ENCODE peak calls at places on chromosome 5, in seven cellular contexts. One of them, this sample, is unnamed.

GRCh38 chr5:122704247-122705036 is 70.4 kb upstream of the SNX2 start:
- DNase-seq in GM12891: no peak
- DNase-seq in lower leg skin: no peak
- DNase-seq in tibial nerve: no peak
- DNase-seq in adrenal gland: no peak
- DNase-seq in Peyer's patch: no peak
- DNase-seq in IMR-90: peak; percentile 67
- DNase-seq in this sample: no peak

GRCh38 chr5:7873216-7873615 is 4.3 kb downstream of the MTRR start:
- DNase-seq in adrenal gland: no peak
- DNase-seq in GM12891: no peak
- DNase-seq in IMR-90: no peak
- DNase-seq in Peyer's patch: no peak
- DNase-seq in lower leg skin: no peak
- DNase-seq in tibial nerve: no peak
- DNase-seq in this sample: no peak

GRCh38 chr5:125476888-125477585 is 730.6 kb upstream of the ZNF608 start:
- DNase-seq in GM12891: no peak
- DNase-seq in tibial nerve: no peak
- DNase-seq in lower leg skin: no peak
- DNase-seq in adrenal gland: no peak
- DNase-seq in IMR-90: peak; percentile 47
- DNase-seq in Peyer's patch: no peak
- DNase-seq in this sample: no peak

GRCh38 chr5:36158144-36158543 is 6.2 kb downstream of the SKP2 start:
- DNase-seq in IMR-90: peak; percentile 7
- DNase-seq in GM12891: no peak
- DNase-seq in lower leg skin: no peak
- DNase-seq in Peyer's patch: no peak
- DNase-seq in tibial nerve: no peak
- DNase-seq in adrenal gland: no peak
- DNase-seq in this sample: no peak

GRCh38 chr5:17395106-17395505 is 102.9 kb upstream of the TAF11L2 start:
- DNase-seq in lower leg skin: no peak
- DNase-seq in tibial nerve: no peak
- DNase-seq in Peyer's patch: no peak
- DNase-seq in adrenal gland: no peak
- DNase-seq in GM12891: no peak
- DNase-seq in IMR-90: no peak
- DNase-seq in this sample: no peak

GRCh38 chr5:74035521-74035937 is 409.5 kb downstream of the ARHGEF28 start:
- DNase-seq in GM12891: peak; percentile 2
- DNase-seq in lower leg skin: peak; percentile 33
- DNase-seq in adrenal gland: peak; percentile 47
- DNase-seq in Peyer's patch: no peak
- DNase-seq in IMR-90: peak; percentile 69
- DNase-seq in tibial nerve: no peak
- DNase-seq in this sample: peak; percentile 18

GRCh38 chr5:90037646-90038045 is 371.9 kb downstream of the CETN3 start:
- DNase-seq in tibial nerve: no peak
- DNase-seq in Peyer's patch: no peak
- DNase-seq in GM12891: no peak
- DNase-seq in lower leg skin: no peak
- DNase-seq in adrenal gland: no peak
- DNase-seq in IMR-90: peak; percentile 3
- DNase-seq in this sample: no peak

GRCh38 chr5:57066921-57067914 is 106.6 kb upstream of the GPBP1 start:
- DNase-seq in tibial nerve: no peak
- DNase-seq in Peyer's patch: no peak
- DNase-seq in IMR-90: peak; percentile 32
- DNase-seq in adrenal gland: no peak
- DNase-seq in lower leg skin: no peak
- DNase-seq in GM12891: no peak
- DNase-seq in this sample: no peak

GRCh38 chr5:130337179-130337888 is 433.1 kb downstream of the CHSY3 start:
- DNase-seq in tibial nerve: no peak
- DNase-seq in lower leg skin: no peak
- DNase-seq in adrenal gland: peak; percentile 7
- DNase-seq in Peyer's patch: no peak
- DNase-seq in IMR-90: peak; percentile 15
- DNase-seq in GM12891: no peak
- DNase-seq in this sample: no peak

GRCh38 chr5:81969226-81969625 is 2.6 kb upstream of the ATG10 start:
- DNase-seq in lower leg skin: no peak
- DNase-seq in tibial nerve: no peak
- DNase-seq in adrenal gland: no peak
- DNase-seq in Peyer's patch: no peak
- DNase-seq in GM12891: no peak
- DNase-seq in IMR-90: no peak
- DNase-seq in this sample: no peak

GRCh38 chr5:96626956-96627355 is 35.2 kb upstream of the CAST start:
- DNase-seq in lower leg skin: no peak
- DNase-seq in IMR-90: peak; percentile 90
- DNase-seq in tibial nerve: no peak
- DNase-seq in GM12891: no peak
- DNase-seq in adrenal gland: no peak
- DNase-seq in Peyer's patch: no peak
- DNase-seq in this sample: no peak

GRCh38 chr5:1778138-1779020 is 21.3 kb downstream of the MRPL36 start:
- DNase-seq in lower leg skin: no peak
- DNase-seq in Peyer's patch: no peak
- DNase-seq in tibial nerve: no peak
- DNase-seq in GM12891: no peak
- DNase-seq in adrenal gland: no peak
- DNase-seq in IMR-90: no peak
- DNase-seq in this sample: no peak

GRCh38 chr5:51382759-51383493 is at the start of gene ISL1:
- DNase-seq in GM12891: no peak
- DNase-seq in IMR-90: peak; percentile 55
- DNase-seq in Peyer's patch: peak; percentile 73
- DNase-seq in tibial nerve: no peak
- DNase-seq in adrenal gland: peak; percentile 50
- DNase-seq in lower leg skin: no peak
- DNase-seq in this sample: peak; percentile 19

GRCh38 chr5:39219433-39219832 is at the start of gene FYB1:
- DNase-seq in Peyer's patch: no peak
- DNase-seq in tibial nerve: peak; percentile 41
- DNase-seq in IMR-90: no peak
- DNase-seq in adrenal gland: peak; percentile 46
- DNase-seq in lower leg skin: peak; percentile 43
- DNase-seq in GM12891: no peak
- DNase-seq in this sample: peak; percentile 28

GRCh38 chr5:1212271-1212670 is 10.9 kb downstream of the SLC6A19 start:
- DNase-seq in GM12891: no peak
- DNase-seq in tibial nerve: no peak
- DNase-seq in Peyer's patch: no peak
- DNase-seq in lower leg skin: no peak
- DNase-seq in IMR-90: no peak
- DNase-seq in adrenal gland: no peak
- DNase-seq in this sample: no peak

GRCh38 chr5:139391570-139392323 is 2.0 kb upstream of the MZB1 start:
- DNase-seq in adrenal gland: no peak
- DNase-seq in Peyer's patch: peak; percentile 62
- DNase-seq in GM12891: no peak
- DNase-seq in IMR-90: peak; percentile 28
- DNase-seq in tibial nerve: no peak
- DNase-seq in lower leg skin: no peak
- DNase-seq in this sample: no peak

GRCh38 chr5:72167790-72168189 is 60.5 kb downstream of the MAP1B start:
- DNase-seq in Peyer's patch: no peak
- DNase-seq in GM12891: no peak
- DNase-seq in IMR-90: no peak
- DNase-seq in tibial nerve: no peak
- DNase-seq in adrenal gland: peak; percentile 24
- DNase-seq in lower leg skin: no peak
- DNase-seq in this sample: no peak

GRCh38 chr5:56951131-56951945 is 585 bp downstream of the MIER3 start:
- DNase-seq in Peyer's patch: peak; percentile 60
- DNase-seq in lower leg skin: no peak
- DNase-seq in adrenal gland: peak; percentile 19
- DNase-seq in GM12891: peak; percentile 42
- DNase-seq in IMR-90: no peak
- DNase-seq in tibial nerve: no peak
- DNase-seq in this sample: no peak

GRCh38 chr5:95817430-95817829 is 5.1 kb downstream of the GLRX start:
- DNase-seq in adrenal gland: peak; percentile 74
- DNase-seq in tibial nerve: no peak
- DNase-seq in GM12891: no peak
- DNase-seq in Peyer's patch: no peak
- DNase-seq in IMR-90: peak; percentile 76
- DNase-seq in lower leg skin: no peak
- DNase-seq in this sample: no peak

GRCh38 chr5:171969288-171969880 is 37.1 kb downstream of the FBXW11 start:
- DNase-seq in adrenal gland: no peak
- DNase-seq in GM12891: no peak
- DNase-seq in tibial nerve: no peak
- DNase-seq in IMR-90: no peak
- DNase-seq in lower leg skin: no peak
- DNase-seq in Peyer's patch: no peak
- DNase-seq in this sample: no peak

GRCh38 chr5:53560028-53560427 is 411 bp upstream of the NDUFS4 start:
- DNase-seq in GM12891: no peak
- DNase-seq in lower leg skin: no peak
- DNase-seq in adrenal gland: no peak
- DNase-seq in IMR-90: no peak
- DNase-seq in Peyer's patch: no peak
- DNase-seq in tibial nerve: no peak
- DNase-seq in this sample: no peak

GRCh38 chr5:65394078-65394477 is 87.6 kb downstream of the ADAMTS6 start:
- DNase-seq in tibial nerve: peak; percentile 51
- DNase-seq in Peyer's patch: no peak
- DNase-seq in GM12891: no peak
- DNase-seq in lower leg skin: no peak
- DNase-seq in adrenal gland: peak; percentile 66
- DNase-seq in IMR-90: peak; percentile 90
- DNase-seq in this sample: no peak

GRCh38 chr5:83764101-83764500 is 43.4 kb upstream of the HAPLN1 start:
- DNase-seq in GM12891: no peak
- DNase-seq in tibial nerve: no peak
- DNase-seq in Peyer's patch: no peak
- DNase-seq in IMR-90: no peak
- DNase-seq in adrenal gland: no peak
- DNase-seq in lower leg skin: no peak
- DNase-seq in this sample: no peak

GRCh38 chr5:177351392-177352329 is at the start of gene LMAN2:
- DNase-seq in tibial nerve: peak; percentile 85
- DNase-seq in lower leg skin: peak; percentile 94
- DNase-seq in Peyer's patch: peak; percentile 93
- DNase-seq in IMR-90: peak; percentile 96
- DNase-seq in adrenal gland: peak; percentile 95
- DNase-seq in GM12891: peak; percentile 90
- DNase-seq in this sample: peak; percentile 93
- TF ChIP-seq POLR2A in tibial nerve: no peak
- TF ChIP-seq POLR2A in lower leg skin: no peak
- TF ChIP-seq POLR2A in Peyer's patch: peak; percentile 72
- TF ChIP-seq POLR2A in IMR-90: peak; percentile 86
- TF ChIP-seq POLR2A in adrenal gland: peak; percentile 40
- TF ChIP-seq POLR2A in GM12891: peak; percentile 89
- TF ChIP-seq POLR2A in this sample: peak; percentile 79

GRCh38 chr5:14581333-14581890 is at the start of gene OTULINL:
- DNase-seq in GM12891: peak; percentile 95
- DNase-seq in adrenal gland: peak; percentile 78
- DNase-seq in tibial nerve: peak; percentile 69
- DNase-seq in lower leg skin: peak; percentile 69
- DNase-seq in IMR-90: peak; percentile 47
- DNase-seq in Peyer's patch: peak; percentile 94
- DNase-seq in this sample: peak; percentile 68
- TF ChIP-seq POLR2A in GM12891: no peak
- TF ChIP-seq POLR2A in adrenal gland: no peak
- TF ChIP-seq POLR2A in tibial nerve: peak; percentile 38
- TF ChIP-seq POLR2A in lower leg skin: no peak
- TF ChIP-seq POLR2A in IMR-90: no peak
- TF ChIP-seq POLR2A in Peyer's patch: peak; percentile 24
- TF ChIP-seq POLR2A in this sample: no peak

GRCh38 chr5:79514391-79515105 is 614 bp upstream of the HOMER1 start:
- DNase-seq in lower leg skin: peak; percentile 87
- DNase-seq in adrenal gland: peak; percentile 74
- DNase-seq in GM12891: peak; percentile 62
- DNase-seq in IMR-90: peak; percentile 94
- DNase-seq in Peyer's patch: peak; percentile 87
- DNase-seq in tibial nerve: peak; percentile 78
- DNase-seq in this sample: peak; percentile 96
- TF ChIP-seq POLR2A in lower leg skin: no peak
- TF ChIP-seq POLR2A in adrenal gland: peak; percentile 55
- TF ChIP-seq POLR2A in GM12891: peak; percentile 93
- TF ChIP-seq POLR2A in IMR-90: peak; percentile 92
- TF ChIP-seq POLR2A in Peyer's patch: peak; percentile 79
- TF ChIP-seq POLR2A in tibial nerve: peak; percentile 90
- TF ChIP-seq POLR2A in this sample: peak; percentile 34

GRCh38 chr5:132873119-132873929 is at the start of gene LEAP2:
- DNase-seq in IMR-90: peak; percentile 39
- DNase-seq in GM12891: no peak
- DNase-seq in Peyer's patch: no peak
- DNase-seq in tibial nerve: no peak
- DNase-seq in adrenal gland: no peak
- DNase-seq in lower leg skin: no peak
- DNase-seq in this sample: no peak

GRCh38 chr5:132871459-132871858 is 2.0 kb upstream of the LEAP2 start:
- DNase-seq in Peyer's patch: no peak
- DNase-seq in lower leg skin: no peak
- DNase-seq in tibial nerve: no peak
- DNase-seq in IMR-90: no peak
- DNase-seq in adrenal gland: no peak
- DNase-seq in GM12891: no peak
- DNase-seq in this sample: no peak

GRCh38 chr5:132870801-132871200 is 2.7 kb upstream of the LEAP2 start:
- DNase-seq in adrenal gland: no peak
- DNase-seq in IMR-90: no peak
- DNase-seq in lower leg skin: no peak
- DNase-seq in GM12891: no peak
- DNase-seq in Peyer's patch: no peak
- DNase-seq in tibial nerve: no peak
- DNase-seq in this sample: no peak

GRCh38 chr5:132872788-132873118 is 715 bp upstream of the LEAP2 start:
- DNase-seq in GM12891: no peak
- DNase-seq in IMR-90: no peak
- DNase-seq in Peyer's patch: no peak
- DNase-seq in tibial nerve: no peak
- DNase-seq in adrenal gland: no peak
- DNase-seq in lower leg skin: no peak
- DNase-seq in this sample: no peak

GRCh38 chr5:132871885-132872284 is 1.6 kb upstream of the LEAP2 start:
- DNase-seq in lower leg skin: no peak
- DNase-seq in tibial nerve: no peak
- DNase-seq in IMR-90: no peak
- DNase-seq in Peyer's patch: no peak
- DNase-seq in GM12891: no peak
- DNase-seq in adrenal gland: no peak
- DNase-seq in this sample: no peak
- TF ChIP-seq POLR2A in lower leg skin: no peak
- TF ChIP-seq POLR2A in tibial nerve: no peak
- TF ChIP-seq POLR2A in IMR-90: no peak
- TF ChIP-seq POLR2A in Peyer's patch: no peak
- TF ChIP-seq POLR2A in GM12891: peak; percentile 23
- TF ChIP-seq POLR2A in adrenal gland: no peak
- TF ChIP-seq POLR2A in this sample: no peak